ENCODE peak calls at places on chromosomes 13 and 19, in four cellular contexts. One of them, this sample, is unnamed.

GRCh38 chr19:37973666-37974065 is 66.7 kb downstream of the SIPA1L3 start:
- DNase-seq in T-helper 1 cell: no peak
- DNase-seq in T follicular helper cell: no peak
- DNase-seq in mucosa of descending colon: no peak
- DNase-seq in this sample: peak; percentile 6

GRCh38 chr19:38362076-38362945 is 12.1 kb upstream of the PSMD8 start:
- DNase-seq in T-helper 1 cell: peak; percentile 87
- DNase-seq in T follicular helper cell: peak; percentile 40
- DNase-seq in mucosa of descending colon: peak; percentile 89
- DNase-seq in this sample: peak; percentile 87

GRCh38 chr13:33229446-33230177 is 55.9 kb downstream of the STARD13 start:
- DNase-seq in T-helper 1 cell: no peak
- DNase-seq in T follicular helper cell: no peak
- DNase-seq in mucosa of descending colon: no peak
- DNase-seq in this sample: no peak

GRCh38 chr19:49119411-49120324 is at the start of gene PPFIA3:
- DNase-seq in T-helper 1 cell: no peak
- DNase-seq in T follicular helper cell: no peak
- DNase-seq in mucosa of descending colon: peak; percentile 70
- DNase-seq in this sample: peak; percentile 92

GRCh38 chr19:43784251-43784980 is 3.6 kb upstream of the KCNN4 start:
- DNase-seq in T-helper 1 cell: peak; percentile 61
- DNase-seq in T follicular helper cell: peak; percentile 41
- DNase-seq in mucosa of descending colon: no peak
- DNase-seq in this sample: no peak

GRCh38 chr13:46521921-46522691 is 30.9 kb upstream of the LRCH1 start:
- DNase-seq in T-helper 1 cell: no peak
- DNase-seq in T follicular helper cell: no peak
- DNase-seq in mucosa of descending colon: no peak
- DNase-seq in this sample: no peak

GRCh38 chr19:5615756-5616327 is 6.7 kb downstream of the SAFB2 start:
- DNase-seq in T-helper 1 cell: no peak
- DNase-seq in T follicular helper cell: no peak
- DNase-seq in mucosa of descending colon: no peak
- DNase-seq in this sample: no peak

GRCh38 chr13:111384441-111385181 is 64.2 kb downstream of the TEX29 start:
- DNase-seq in T-helper 1 cell: peak; percentile 30
- DNase-seq in T follicular helper cell: no peak
- DNase-seq in mucosa of descending colon: no peak
- DNase-seq in this sample: no peak

GRCh38 chr13:50712882-50713281 is 130.6 kb downstream of the DLEU7 start:
- DNase-seq in T-helper 1 cell: no peak
- DNase-seq in T follicular helper cell: no peak
- DNase-seq in mucosa of descending colon: no peak
- DNase-seq in this sample: no peak

GRCh38 chr19:31955884-31956283 is 389.5 kb upstream of the ZNF507 start:
- DNase-seq in T-helper 1 cell: no peak
- DNase-seq in T follicular helper cell: no peak
- DNase-seq in mucosa of descending colon: no peak
- DNase-seq in this sample: no peak

GRCh38 chr13:23321534-23322241 is 111.8 kb downstream of the SACS start:
- DNase-seq in T-helper 1 cell: peak; percentile 28
- DNase-seq in T follicular helper cell: no peak
- DNase-seq in mucosa of descending colon: peak; percentile 17
- DNase-seq in this sample: no peak

GRCh38 chr13:25372275-25373081 is 704 bp downstream of the ATP8A2 start:
- DNase-seq in T-helper 1 cell: no peak
- DNase-seq in T follicular helper cell: no peak
- DNase-seq in mucosa of descending colon: no peak
- DNase-seq in this sample: no peak

GRCh38 chr13:44157614-44158013 is 216.0 kb upstream of the SERP2 start:
- DNase-seq in T-helper 1 cell: no peak
- DNase-seq in T follicular helper cell: no peak
- DNase-seq in mucosa of descending colon: no peak
- DNase-seq in this sample: no peak

GRCh38 chr13:35995136-35995535 is 136.0 kb downstream of the DCLK1 start:
- DNase-seq in T-helper 1 cell: no peak
- DNase-seq in T follicular helper cell: no peak
- DNase-seq in mucosa of descending colon: no peak
- DNase-seq in this sample: no peak

GRCh38 chr19:38691938-38692457 is 44.5 kb downstream of the ACTN4 start:
- DNase-seq in T-helper 1 cell: no peak
- DNase-seq in T follicular helper cell: no peak
- DNase-seq in mucosa of descending colon: peak; percentile 51
- DNase-seq in this sample: no peak

GRCh38 chr19:46529622-46530451 is 34.2 kb upstream of the PNMA8B start:
- DNase-seq in T-helper 1 cell: peak; percentile 53
- DNase-seq in T follicular helper cell: peak; percentile 67
- DNase-seq in mucosa of descending colon: peak; percentile 63
- DNase-seq in this sample: no peak

GRCh38 chr19:13507053-13507611 is 853 bp upstream of the CACNA1A start:
- DNase-seq in T-helper 1 cell: no peak
- DNase-seq in T follicular helper cell: no peak
- DNase-seq in mucosa of descending colon: no peak
- DNase-seq in this sample: no peak

GRCh38 chr19:6322284-6322683 is 11.1 kb downstream of the ACER1 start:
- DNase-seq in T-helper 1 cell: no peak
- DNase-seq in T follicular helper cell: no peak
- DNase-seq in mucosa of descending colon: no peak
- DNase-seq in this sample: no peak

GRCh38 chr13:94515352-94515751 is 35.9 kb upstream of the DCT start:
- DNase-seq in T-helper 1 cell: no peak
- DNase-seq in T follicular helper cell: no peak
- DNase-seq in mucosa of descending colon: no peak
- DNase-seq in this sample: no peak

GRCh38 chr13:25980255-25980654 is 71.6 kb downstream of the SHISA2 start:
- DNase-seq in T-helper 1 cell: no peak
- DNase-seq in T follicular helper cell: no peak
- DNase-seq in mucosa of descending colon: no peak
- DNase-seq in this sample: no peak

GRCh38 chr19:7153008-7153407 is 83.5 kb downstream of the ZNF557 start:
- DNase-seq in T-helper 1 cell: no peak
- DNase-seq in T follicular helper cell: no peak
- DNase-seq in mucosa of descending colon: no peak
- DNase-seq in this sample: no peak

GRCh38 chr19:41407271-41407670 is 9.7 kb downstream of the BCKDHA start:
- DNase-seq in T-helper 1 cell: no peak
- DNase-seq in T follicular helper cell: no peak
- DNase-seq in mucosa of descending colon: no peak
- DNase-seq in this sample: no peak

GRCh38 chr19:23470873-23471555 is 75.7 kb upstream of the ZNF91 start:
- DNase-seq in T-helper 1 cell: no peak
- DNase-seq in T follicular helper cell: no peak
- DNase-seq in mucosa of descending colon: peak; percentile 39
- DNase-seq in this sample: no peak

GRCh38 chr19:51450730-51451307 is 7.4 kb downstream of the SIGLEC8 start:
- DNase-seq in T-helper 1 cell: no peak
- DNase-seq in T follicular helper cell: no peak
- DNase-seq in mucosa of descending colon: no peak
- DNase-seq in this sample: no peak

GRCh38 chr19:12994701-12995595 is at the start of gene NFIX:
- DNase-seq in T-helper 1 cell: no peak
- DNase-seq in T follicular helper cell: peak; percentile 38
- DNase-seq in mucosa of descending colon: peak; percentile 80
- DNase-seq in this sample: peak; percentile 85

GRCh38 chr19:50649433-50650391 is at the start of gene C19orf81:
- DNase-seq in T-helper 1 cell: no peak
- DNase-seq in T follicular helper cell: no peak
- DNase-seq in mucosa of descending colon: no peak
- DNase-seq in this sample: no peak

GRCh38 chr13:27661017-27661416 is 39.3 kb downstream of the POLR1D start:
- DNase-seq in T-helper 1 cell: no peak
- DNase-seq in T follicular helper cell: no peak
- DNase-seq in mucosa of descending colon: no peak
- DNase-seq in this sample: no peak